ENCODE peak calls at places on chromosomes 2 and 18, in six cellular contexts. One of them, this sample, is unnamed.

GRCh38 chr2:232260075-232260474 is 118.5 kb upstream of the ALPP start:
- DNase-seq in WTC11: no peak
- DNase-seq in GM13977: no peak
- DNase-seq in HFF-Myc: peak
- DNase-seq in uterus: no peak
- DNase-seq in PC-9: peak
- DNase-seq in this sample: peak

GRCh38 chr18:55488473-55488872 is 99.5 kb downstream of the TCF4 start:
- DNase-seq in uterus: no peak
- DNase-seq in HFF-Myc: no peak
- DNase-seq in WTC11: peak
- DNase-seq in PC-9: no peak
- DNase-seq in GM13977: no peak
- DNase-seq in this sample: no peak

GRCh38 chr2:24818721-24819167 is 25.5 kb downstream of the CENPO start:
- DNase-seq in GM13977: no peak
- DNase-seq in HFF-Myc: no peak
- DNase-seq in PC-9: no peak
- DNase-seq in WTC11: no peak
- DNase-seq in uterus: peak
- DNase-seq in this sample: no peak

GRCh38 chr2:27720004-27720551 is 51.4 kb upstream of the MRPL33 start:
- DNase-seq in GM13977: no peak
- DNase-seq in PC-9: peak
- DNase-seq in WTC11: no peak
- DNase-seq in uterus: peak
- DNase-seq in HFF-Myc: peak
- DNase-seq in this sample: no peak

GRCh38 chr2:219282943-219283581 is 3.9 kb downstream of the DNAJB2 start:
- DNase-seq in WTC11: no peak
- DNase-seq in GM13977: peak
- DNase-seq in uterus: no peak
- DNase-seq in PC-9: no peak
- DNase-seq in HFF-Myc: no peak
- DNase-seq in this sample: no peak

GRCh38 chr2:165572155-165572554 is 102.7 kb downstream of the CSRNP3 start:
- DNase-seq in WTC11: no peak
- DNase-seq in GM13977: no peak
- DNase-seq in uterus: no peak
- DNase-seq in PC-9: no peak
- DNase-seq in HFF-Myc: no peak
- DNase-seq in this sample: peak

GRCh38 chr2:10083692-10084566 is 3.7 kb upstream of the CYS1 start:
- DNase-seq in uterus: no peak
- DNase-seq in HFF-Myc: no peak
- DNase-seq in PC-9: no peak
- DNase-seq in GM13977: no peak
- DNase-seq in WTC11: no peak
- DNase-seq in this sample: no peak

GRCh38 chr2:128268611-128269357 is 49.9 kb downstream of the HS6ST1 start:
- DNase-seq in WTC11: no peak
- DNase-seq in HFF-Myc: no peak
- DNase-seq in uterus: no peak
- DNase-seq in PC-9: no peak
- DNase-seq in GM13977: no peak
- DNase-seq in this sample: no peak

GRCh38 chr18:12377556-12378553 is 828 bp upstream of the AFG3L2 start:
- DNase-seq in WTC11: no peak
- DNase-seq in PC-9: no peak
- DNase-seq in GM13977: no peak
- DNase-seq in HFF-Myc: no peak
- DNase-seq in uterus: no peak
- DNase-seq in this sample: peak
- TF ChIP-seq CTCF in WTC11: no peak
- TF ChIP-seq CTCF in PC-9: no peak
- TF ChIP-seq CTCF in GM13977: no peak
- TF ChIP-seq CTCF in HFF-Myc: no peak
- TF ChIP-seq CTCF in uterus: peak
- TF ChIP-seq CTCF in this sample: peak

GRCh38 chr2:218228366-218229092 is 11.5 kb downstream of the ARPC2 start:
- DNase-seq in GM13977: no peak
- DNase-seq in uterus: no peak
- DNase-seq in PC-9: no peak
- DNase-seq in HFF-Myc: no peak
- DNase-seq in WTC11: no peak
- DNase-seq in this sample: no peak

GRCh38 chr2:218229239-218229638 is 12.2 kb downstream of the ARPC2 start:
- DNase-seq in WTC11: no peak
- DNase-seq in HFF-Myc: peak
- DNase-seq in GM13977: peak
- DNase-seq in uterus: no peak
- DNase-seq in PC-9: peak
- DNase-seq in this sample: no peak

GRCh38 chr2:218233543-218233942 is 16.6 kb downstream of the ARPC2 start:
- DNase-seq in uterus: no peak
- DNase-seq in WTC11: no peak
- DNase-seq in HFF-Myc: no peak
- DNase-seq in GM13977: no peak
- DNase-seq in PC-9: no peak
- DNase-seq in this sample: no peak

GRCh38 chr2:218229851-218230250 is 12.9 kb downstream of the ARPC2 start:
- DNase-seq in HFF-Myc: no peak
- DNase-seq in GM13977: no peak
- DNase-seq in WTC11: no peak
- DNase-seq in PC-9: peak
- DNase-seq in uterus: no peak
- DNase-seq in this sample: no peak

DNA sequence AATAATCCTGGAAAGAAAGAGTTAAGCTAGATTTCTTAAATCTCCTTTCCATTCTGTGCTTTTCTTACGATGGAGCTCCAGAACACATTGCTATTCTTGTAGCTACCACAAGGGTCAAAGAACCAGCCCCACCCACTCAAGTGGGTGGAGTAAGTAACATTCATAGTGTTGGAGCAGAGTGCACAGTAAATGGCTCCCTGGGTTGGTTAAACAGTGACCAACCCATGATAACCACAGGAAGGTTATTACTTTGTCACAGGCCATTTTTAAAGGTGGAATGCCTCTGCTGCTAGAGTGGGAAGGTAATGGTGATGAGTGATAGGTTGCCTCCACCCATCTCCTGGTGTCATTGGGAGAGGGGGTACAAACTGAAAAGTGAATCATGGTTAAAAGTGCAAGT is 13.9 kb downstream of the ARPC2 start:
- DNase-seq in GM13977: no peak
- DNase-seq in uterus: no peak
- DNase-seq in PC-9: no peak
- DNase-seq in WTC11: no peak
- DNase-seq in HFF-Myc: no peak
- DNase-seq in this sample: no peak
- TF ChIP-seq CTCF in GM13977: peak
- TF ChIP-seq CTCF in uterus: no peak
- TF ChIP-seq CTCF in PC-9: no peak
- TF ChIP-seq CTCF in WTC11: no peak
- TF ChIP-seq CTCF in HFF-Myc: peak
- TF ChIP-seq CTCF in this sample: no peak

DNA sequence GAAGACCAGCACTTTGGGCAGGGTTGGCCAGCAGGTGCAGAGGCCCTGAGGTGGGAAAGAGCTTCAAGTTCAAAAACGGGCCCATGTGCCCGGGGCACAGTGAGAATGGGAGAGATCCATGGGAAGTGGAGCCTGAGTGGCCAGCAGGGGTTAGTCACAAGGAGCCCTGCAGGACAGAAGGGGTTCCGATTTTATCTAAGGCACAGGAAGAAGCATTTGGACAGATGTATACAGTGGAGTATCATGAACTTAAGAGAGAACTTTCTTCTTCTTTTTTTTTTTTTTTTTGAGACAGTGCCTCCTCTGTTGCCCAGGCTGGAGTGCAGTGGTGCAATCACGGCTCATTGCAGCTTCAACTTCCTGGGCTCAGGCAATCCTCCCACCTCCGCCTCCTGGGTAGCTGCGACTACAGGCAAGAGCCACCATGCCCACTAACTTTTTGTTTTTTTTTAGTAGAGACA is 24.0 kb downstream of the WIPF1 start:
- DNase-seq in uterus: no peak
- DNase-seq in PC-9: no peak
- DNase-seq in HFF-Myc: no peak
- DNase-seq in GM13977: no peak
- DNase-seq in WTC11: no peak
- DNase-seq in this sample: no peak
- TF ChIP-seq CTCF in uterus: no peak
- TF ChIP-seq CTCF in PC-9: no peak
- TF ChIP-seq CTCF in HFF-Myc: no peak
- TF ChIP-seq CTCF in GM13977: no peak
- TF ChIP-seq CTCF in WTC11: no peak
- TF ChIP-seq CTCF in this sample: no peak

GRCh38 chr2:58448065-58448507 is 207.0 kb upstream of the FANCL start:
- DNase-seq in WTC11: peak
- DNase-seq in PC-9: peak
- DNase-seq in uterus: peak
- DNase-seq in GM13977: peak
- DNase-seq in HFF-Myc: peak
- DNase-seq in this sample: peak
- TF ChIP-seq CTCF in WTC11: peak
- TF ChIP-seq CTCF in PC-9: peak
- TF ChIP-seq CTCF in uterus: peak
- TF ChIP-seq CTCF in GM13977: peak
- TF ChIP-seq CTCF in HFF-Myc: peak
- TF ChIP-seq CTCF in this sample: peak

GRCh38 chr2:240439698-240440151 is 4.3 kb downstream of the GPC1 start:
- DNase-seq in HFF-Myc: no peak
- DNase-seq in GM13977: no peak
- DNase-seq in uterus: peak
- DNase-seq in PC-9: no peak
- DNase-seq in WTC11: no peak
- DNase-seq in this sample: no peak
- TF ChIP-seq CTCF in HFF-Myc: no peak
- TF ChIP-seq CTCF in GM13977: no peak
- TF ChIP-seq CTCF in uterus: no peak
- TF ChIP-seq CTCF in PC-9: no peak
- TF ChIP-seq CTCF in WTC11: no peak
- TF ChIP-seq CTCF in this sample: no peak

GRCh38 chr18:8952796-8953760 is 149.4 kb upstream of the NDUFV2 start:
- DNase-seq in GM13977: no peak
- DNase-seq in uterus: no peak
- DNase-seq in WTC11: no peak
- DNase-seq in PC-9: no peak
- DNase-seq in HFF-Myc: peak
- DNase-seq in this sample: no peak
- TF ChIP-seq CTCF in GM13977: no peak
- TF ChIP-seq CTCF in uterus: no peak
- TF ChIP-seq CTCF in WTC11: no peak
- TF ChIP-seq CTCF in PC-9: no peak
- TF ChIP-seq CTCF in HFF-Myc: no peak
- TF ChIP-seq CTCF in this sample: no peak

DNA sequence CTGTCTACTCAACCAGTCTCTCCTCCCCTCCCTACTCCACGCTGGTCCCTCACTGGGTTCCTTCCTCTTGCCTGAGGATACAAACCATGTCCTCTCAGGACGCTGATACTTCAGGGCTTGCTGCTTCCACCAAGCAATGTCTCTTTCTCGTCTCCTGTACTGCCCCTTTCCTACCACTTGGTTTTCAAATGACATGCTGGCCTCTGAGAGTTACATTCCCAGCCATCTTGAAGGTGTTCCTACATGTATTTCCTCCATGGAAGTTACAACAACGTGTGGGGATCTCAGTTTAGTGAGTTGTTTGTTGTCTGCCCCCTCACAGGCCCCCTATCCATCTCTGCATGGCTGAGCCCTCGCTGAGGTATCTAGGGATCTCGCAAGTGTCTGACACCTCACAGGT is 334.5 kb upstream of the SKOR2 start:
- DNase-seq in WTC11: no peak
- DNase-seq in HFF-Myc: no peak
- DNase-seq in GM13977: no peak
- DNase-seq in PC-9: no peak
- DNase-seq in uterus: no peak
- DNase-seq in this sample: no peak
- TF ChIP-seq CTCF in WTC11: no peak
- TF ChIP-seq CTCF in HFF-Myc: no peak
- TF ChIP-seq CTCF in GM13977: no peak
- TF ChIP-seq CTCF in PC-9: no peak
- TF ChIP-seq CTCF in uterus: no peak
- TF ChIP-seq CTCF in this sample: no peak

DNA sequence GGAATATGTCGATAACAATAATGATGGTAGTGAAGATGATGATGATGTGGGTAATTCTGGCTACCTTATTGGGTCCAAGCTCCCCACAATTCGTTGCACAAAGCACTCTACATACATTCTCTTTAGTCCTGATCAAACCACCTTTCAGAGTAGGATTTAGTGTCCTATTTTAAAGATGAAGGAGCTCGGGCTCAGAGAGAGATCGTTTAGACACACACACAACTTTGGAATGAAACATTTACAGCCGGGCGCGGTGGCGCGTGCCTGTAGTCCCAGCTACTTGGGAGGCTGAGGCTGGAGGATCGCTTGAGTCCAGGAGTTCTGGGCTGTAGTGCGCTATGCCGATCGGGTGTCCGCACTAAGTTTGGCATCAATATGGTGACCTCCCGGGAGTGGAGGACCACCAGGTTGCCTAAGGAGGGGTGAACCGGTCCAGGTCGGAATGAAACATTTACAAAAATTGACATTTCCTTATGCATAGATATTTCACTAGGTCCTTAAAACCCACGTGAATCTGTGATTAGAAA is 50.7 kb downstream of the GREB1 start:
- DNase-seq in PC-9: no peak
- DNase-seq in WTC11: no peak
- DNase-seq in HFF-Myc: no peak
- DNase-seq in GM13977: no peak
- DNase-seq in uterus: no peak
- DNase-seq in this sample: no peak
- TF ChIP-seq CTCF in PC-9: peak
- TF ChIP-seq CTCF in WTC11: no peak
- TF ChIP-seq CTCF in HFF-Myc: no peak
- TF ChIP-seq CTCF in GM13977: no peak
- TF ChIP-seq CTCF in uterus: no peak
- TF ChIP-seq CTCF in this sample: no peak

GRCh38 chr2:208268553-208268952 is 2.5 kb downstream of the PIKFYVE start:
- DNase-seq in uterus: no peak
- DNase-seq in WTC11: no peak
- DNase-seq in GM13977: no peak
- DNase-seq in PC-9: no peak
- DNase-seq in HFF-Myc: no peak
- DNase-seq in this sample: no peak

GRCh38 chr2:208269091-208269490 is 3.0 kb downstream of the PIKFYVE start:
- DNase-seq in GM13977: no peak
- DNase-seq in uterus: no peak
- DNase-seq in PC-9: no peak
- DNase-seq in HFF-Myc: no peak
- DNase-seq in WTC11: no peak
- DNase-seq in this sample: no peak

GRCh38 chr2:208265371-208265806 is 666 bp upstream of the PIKFYVE start:
- DNase-seq in uterus: peak
- DNase-seq in HFF-Myc: peak
- DNase-seq in GM13977: peak
- DNase-seq in WTC11: peak
- DNase-seq in PC-9: peak
- DNase-seq in this sample: no peak

GRCh38 chr2:208266641-208267335 is 733 bp downstream of the PIKFYVE start:
- DNase-seq in uterus: no peak
- DNase-seq in GM13977: no peak
- DNase-seq in PC-9: no peak
- DNase-seq in WTC11: no peak
- DNase-seq in HFF-Myc: peak
- DNase-seq in this sample: no peak

GRCh38 chr2:208265807-208266640 is at the start of gene PIKFYVE:
- DNase-seq in uterus: peak
- DNase-seq in GM13977: peak
- DNase-seq in WTC11: peak
- DNase-seq in HFF-Myc: peak
- DNase-seq in PC-9: peak
- DNase-seq in this sample: peak
- TF ChIP-seq CTCF in uterus: no peak
- TF ChIP-seq CTCF in GM13977: no peak
- TF ChIP-seq CTCF in WTC11: no peak
- TF ChIP-seq CTCF in HFF-Myc: no peak
- TF ChIP-seq CTCF in PC-9: no peak
- TF ChIP-seq CTCF in this sample: no peak